ENCODE peak calls at places on chromosomes 4 and X, in four cellular contexts. One of them, this sample, is unnamed.

GRCh38 chr4:57102050-57102564 is 8.1 kb downstream of the IGFBP7 start:
- DNase-seq in stimulated activated CD4-positive, alpha-beta T cell treated with anti-CD3 and anti-CD28 coated beads, Interleukin-2, amount 100 ng/mL, for 24 hours: no peak
- DNase-seq in HCT116: no peak
- DNase-seq in ELR: peak; percentile 89
- DNase-seq in this sample: peak; percentile 92

GRCh38 chrX:155071694-155072215 is 447 bp downstream of the BRCC3 start:
- DNase-seq in stimulated activated CD4-positive, alpha-beta T cell treated with anti-CD3 and anti-CD28 coated beads, Interleukin-2, amount 100 ng/mL, for 24 hours: peak; percentile 17
- DNase-seq in HCT116: no peak
- DNase-seq in ELR: peak; percentile 28
- DNase-seq in this sample: no peak

GRCh38 chrX:64394874-64395567 is at the start of gene MTMR8:
- DNase-seq in HCT116: peak; percentile 41
- DNase-seq in ELR: peak; percentile 2
- DNase-seq in stimulated activated CD4-positive, alpha-beta T cell treated with anti-CD3 and anti-CD28 coated beads, Interleukin-2, amount 100 ng/mL, for 24 hours: peak; percentile 77
- DNase-seq in this sample: no peak

GRCh38 chr4:115514675-115515074 is 401.3 kb upstream of the NDST4 start:
- DNase-seq in stimulated activated CD4-positive, alpha-beta T cell treated with anti-CD3 and anti-CD28 coated beads, Interleukin-2, amount 100 ng/mL, for 24 hours: no peak
- DNase-seq in HCT116: no peak
- DNase-seq in ELR: no peak
- DNase-seq in this sample: no peak

GRCh38 chrX:10399152-10399741 is 221.1 kb downstream of the MID1 start:
- DNase-seq in HCT116: no peak
- DNase-seq in ELR: no peak
- DNase-seq in stimulated activated CD4-positive, alpha-beta T cell treated with anti-CD3 and anti-CD28 coated beads, Interleukin-2, amount 100 ng/mL, for 24 hours: no peak
- DNase-seq in this sample: no peak

GRCh38 chr4:89162486-89162885 is 51.2 kb downstream of the TIGD2 start:
- DNase-seq in ELR: no peak
- DNase-seq in HCT116: no peak
- DNase-seq in stimulated activated CD4-positive, alpha-beta T cell treated with anti-CD3 and anti-CD28 coated beads, Interleukin-2, amount 100 ng/mL, for 24 hours: no peak
- DNase-seq in this sample: no peak

GRCh38 chr4:139039044-139039443 is 23.5 kb downstream of the NOCT start:
- DNase-seq in ELR: no peak
- DNase-seq in HCT116: no peak
- DNase-seq in stimulated activated CD4-positive, alpha-beta T cell treated with anti-CD3 and anti-CD28 coated beads, Interleukin-2, amount 100 ng/mL, for 24 hours: no peak
- DNase-seq in this sample: no peak

GRCh38 chr4:103365285-103365684 is 167.1 kb upstream of the CENPE start:
- DNase-seq in stimulated activated CD4-positive, alpha-beta T cell treated with anti-CD3 and anti-CD28 coated beads, Interleukin-2, amount 100 ng/mL, for 24 hours: no peak
- DNase-seq in HCT116: no peak
- DNase-seq in ELR: no peak
- DNase-seq in this sample: no peak

GRCh38 chr4:113398441-113399143 is 349.1 kb downstream of the ANK2 start:
- DNase-seq in HCT116: no peak
- DNase-seq in stimulated activated CD4-positive, alpha-beta T cell treated with anti-CD3 and anti-CD28 coated beads, Interleukin-2, amount 100 ng/mL, for 24 hours: no peak
- DNase-seq in ELR: no peak
- DNase-seq in this sample: no peak

GRCh38 chr4:25552580-25553271 is 102.9 kb upstream of the SLC34A2 start:
- DNase-seq in stimulated activated CD4-positive, alpha-beta T cell treated with anti-CD3 and anti-CD28 coated beads, Interleukin-2, amount 100 ng/mL, for 24 hours: no peak
- DNase-seq in ELR: no peak
- DNase-seq in HCT116: no peak
- DNase-seq in this sample: no peak

GRCh38 chr4:128663325-128663724 is 146.2 kb upstream of the JADE1 start:
- DNase-seq in ELR: no peak
- DNase-seq in HCT116: no peak
- DNase-seq in stimulated activated CD4-positive, alpha-beta T cell treated with anti-CD3 and anti-CD28 coated beads, Interleukin-2, amount 100 ng/mL, for 24 hours: no peak
- DNase-seq in this sample: no peak

GRCh38 chr4:152189451-152190179 is 346.3 kb downstream of the FBXW7 start:
- DNase-seq in stimulated activated CD4-positive, alpha-beta T cell treated with anti-CD3 and anti-CD28 coated beads, Interleukin-2, amount 100 ng/mL, for 24 hours: no peak
- DNase-seq in HCT116: no peak
- DNase-seq in ELR: no peak
- DNase-seq in this sample: no peak

GRCh38 chr4:57040510-57040909 is 61.8 kb downstream of the POLR2B start:
- DNase-seq in ELR: no peak
- DNase-seq in HCT116: no peak
- DNase-seq in stimulated activated CD4-positive, alpha-beta T cell treated with anti-CD3 and anti-CD28 coated beads, Interleukin-2, amount 100 ng/mL, for 24 hours: no peak
- DNase-seq in this sample: no peak

GRCh38 chr4:2812985-2813384 is 20.1 kb downstream of the SH3BP2 start:
- DNase-seq in stimulated activated CD4-positive, alpha-beta T cell treated with anti-CD3 and anti-CD28 coated beads, Interleukin-2, amount 100 ng/mL, for 24 hours: peak; percentile 50
- DNase-seq in ELR: no peak
- DNase-seq in HCT116: no peak
- DNase-seq in this sample: no peak

GRCh38 chr4:99323761-99324160 is 2.6 kb upstream of the ADH1B start:
- DNase-seq in HCT116: no peak
- DNase-seq in ELR: no peak
- DNase-seq in stimulated activated CD4-positive, alpha-beta T cell treated with anti-CD3 and anti-CD28 coated beads, Interleukin-2, amount 100 ng/mL, for 24 hours: no peak
- DNase-seq in this sample: peak; percentile 15

This sample was measured in HCEC 1CT.